ENCODE peak calls at places on chromosomes 16 and 17, in six cellular contexts. Q is A549, U is GM12878, M is endothelial cell of umbilical vein, V is K562, B is HepG2. D is an unnamed sample.

GRCh38 chr16:22428654-22429053 is 54.2 kb upstream of the CDR2 start:
- DNase-seq in V (no peak), B (no peak), M (no peak), U (no peak), Q (no peak), D (no peak)

GRCh38 chr16:285146-286055 is 2.4 kb downstream of the PDIA2 start:
- DNase-seq in B (no peak), V (no peak), Q (no peak), U (no peak), M (no peak), D (no peak)

GRCh38 chr17:29709861-29710849 is 87.4 kb upstream of the CORO6 start:
- DNase-seq in Q (no peak), U (no peak), M (no peak), B (no peak), V (no peak), D (peak; percentile 65)

GRCh38 chr17:8320262-8320661 is 10.2 kb downstream of the ARHGEF15 start:
- DNase-seq in Q (no peak), B (no peak), U (no peak), M (no peak), V (no peak), D (no peak)

GRCh38 chr17:379531-380200 is 27.1 kb upstream of the RPH3AL start:
- DNase-seq in V (no peak), M (no peak), U (no peak), B (no peak), Q (no peak), D (no peak)

GRCh38 chr16:66263168-66263972 is 103.1 kb upstream of the CDH5 start:
- DNase-seq in B (no peak), V (no peak), U (no peak), Q (no peak), M (no peak), D (no peak)

GRCh38 chr16:55703003-55704001 is 47.5 kb downstream of the SLC6A2 start:
- DNase-seq in Q (peak; percentile 18), U (no peak), B (peak; percentile 74), M (peak; percentile 66), V (peak; percentile 56), D (peak; percentile 73)

GRCh38 chr17:40548982-40549680 is 16.1 kb downstream of the CCR7 start:
- DNase-seq in M (peak; percentile 87), U (no peak), Q (peak; percentile 82), B (peak; percentile 96), V (no peak), D (no peak)

GRCh38 chr17:81993726-81994592 is 16.5 kb downstream of the ASPSCR1 start:
- DNase-seq in U (no peak), M (no peak), V (no peak), Q (no peak), B (peak; percentile 85), D (no peak)

GRCh38 chr16:48956620-48957019 is 325.0 kb downstream of the CBLN1 start:
- DNase-seq in V (no peak), B (no peak), M (no peak), Q (no peak), U (no peak), D (no peak)

GRCh38 chr17:44599298-44600175 is 42.3 kb downstream of the FZD2 start:
- DNase-seq in U (no peak), M (peak; percentile 96), Q (peak; percentile 87), B (no peak), V (peak; percentile 47), D (no peak)

GRCh38 chr17:77836557-77837041 is 121.9 kb upstream of the TNRC6C start:
- DNase-seq in V (no peak), M (no peak), Q (no peak), B (no peak), U (no peak), D (peak; percentile 34)

GRCh38 chr16:48647794-48648193 is 37.8 kb upstream of the N4BP1 start:
- DNase-seq in Q (no peak), M (no peak), V (no peak), B (no peak), U (no peak), D (no peak)

GRCh38 chr17:29977836-29978235 is 36.4 kb downstream of the EFCAB5 start:
- DNase-seq in Q (no peak), U (no peak), M (no peak), V (no peak), B (no peak), D (no peak)

GRCh38 chr16:58345574-58346354 is 46.5 kb upstream of the GINS3 start:
- DNase-seq in B (no peak), Q (no peak), M (peak; percentile 34), U (no peak), V (no peak), D (no peak)

GRCh38 chr17:6755731-6756184 is at the start of gene XAF1:
- DNase-seq in V (no peak), Q (no peak), B (no peak), U (peak; percentile 40), M (peak; percentile 78), D (peak; percentile 62)

GRCh38 chr17:57946798-57947358 is 8.3 kb downstream of the CUEDC1 start:
- DNase-seq in V (peak; percentile 46), U (peak; percentile 73), Q (peak; percentile 83), M (peak; percentile 70), B (peak; percentile 80), D (peak; percentile 88)

GRCh38 chr16:23679274-23679985 is 741 bp downstream of the PLK1 start:
- DNase-seq in Q (peak; percentile 80), V (peak; percentile 91), B (peak; percentile 63), M (peak; percentile 48), U (no peak), D (peak; percentile 87)

GRCh38 chr16:84754353-84754856 is 54.6 kb downstream of the USP10 start:
- DNase-seq in B (peak; percentile 83), V (peak; percentile 89), U (peak; percentile 78), Q (peak; percentile 78), M (peak; percentile 89), D (peak; percentile 96)

GRCh38 chr16:63129411-63130125 is 1093.3 kb upstream of the CDH8 start:
- DNase-seq in B (no peak), Q (no peak), U (no peak), V (peak; percentile 14), M (no peak), D (no peak)

GRCh38 chr16:14548933-14549788 is 80.9 kb downstream of the PARN start:
- DNase-seq in B (peak; percentile 43), V (peak; percentile 13), Q (no peak), M (peak; percentile 44), U (no peak), D (no peak)

GRCh38 chr17:31754239-31754945 is 104.7 kb downstream of the COPRS start:
- DNase-seq in V (no peak), M (peak; percentile 62), B (peak; percentile 48), U (no peak), Q (no peak), D (no peak)

GRCh38 chr17:11006530-11006929 is 168.6 kb upstream of the PIRT start:
- DNase-seq in M (no peak), U (no peak), V (no peak), B (no peak), Q (no peak), D (peak; percentile 21)

GRCh38 chr17:49896860-49897259 is 49.0 kb upstream of the TAC4 start:
- DNase-seq in U (no peak), B (no peak), M (no peak), Q (no peak), V (no peak), D (no peak)

GRCh38 chr16:27230562-27230991 is 27.3 kb downstream of the KDM8 start:
- DNase-seq in V (no peak), B (no peak), U (no peak), M (no peak), Q (no peak), D (peak; percentile 94)

GRCh38 chr17:7017827-7018200 is 5.0 kb upstream of the BCL6B start:
- DNase-seq in B (no peak), V (no peak), U (no peak), Q (no peak), M (no peak), D (peak; percentile 64)

GRCh38 chr16:11994187-11995119 is 17.9 kb downstream of the SNX29 start:
- DNase-seq in B (peak; percentile 35), Q (no peak), V (peak; percentile 22), U (no peak), M (peak; percentile 68), D (peak; percentile 47)

GRCh38 chr16:77816293-77816692 is 27.9 kb downstream of the VAT1L start:
- DNase-seq in V (no peak), B (no peak), Q (no peak), M (no peak), U (no peak), D (no peak)

GRCh38 chr17:19255279-19255678 is 18.1 kb downstream of the EPN2 start:
- DNase-seq in B (no peak), U (no peak), V (no peak), M (no peak), Q (no peak), D (no peak)

GRCh38 chr17:41654134-41654907 is 29.9 kb upstream of the KRT17 start:
- DNase-seq in U (no peak), B (no peak), V (no peak), Q (peak; percentile 38), M (no peak), D (no peak)
- TF ChIP-seq MYC in U (no peak), B (no peak), V (no peak), Q (no peak), M (no peak), D (no peak)

GRCh38 chr17:2057130-2057713 is 2.3 kb downstream of the HIC1 start:
- DNase-seq in Q (no peak), V (no peak), U (no peak), M (no peak), B (no peak), D (no peak)
- TF ChIP-seq MAX in Q (no peak), V (no peak), U (no peak), M (no peak), B (no peak), D (no peak)

DNA sequence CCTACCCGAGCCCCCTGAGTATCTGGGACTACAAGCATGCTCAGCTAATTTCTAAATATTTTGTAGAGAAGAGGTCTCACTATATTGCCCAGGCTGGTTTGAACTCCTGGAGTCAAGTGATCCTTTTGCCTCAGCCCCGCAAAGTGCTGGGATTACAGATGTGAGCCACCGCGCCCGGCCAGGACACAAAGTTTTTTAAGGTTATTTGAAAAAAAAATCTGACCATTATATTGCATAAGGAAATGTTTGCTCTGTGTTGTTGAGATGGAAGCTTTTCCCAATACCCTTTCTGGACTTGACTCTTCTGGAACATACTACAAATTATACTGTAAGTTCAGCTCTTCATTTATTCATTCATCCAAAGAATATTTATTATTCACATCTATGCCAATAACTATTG is 133.3 kb upstream of the TMEM97 start:
- DNase-seq in B (no peak), M (no peak), V (no peak), U (no peak), Q (no peak), D (no peak)
- TF ChIP-seq POLR2A in B (no peak), M (no peak), V (no peak), U (no peak), Q (no peak), D (no peak)

DNA sequence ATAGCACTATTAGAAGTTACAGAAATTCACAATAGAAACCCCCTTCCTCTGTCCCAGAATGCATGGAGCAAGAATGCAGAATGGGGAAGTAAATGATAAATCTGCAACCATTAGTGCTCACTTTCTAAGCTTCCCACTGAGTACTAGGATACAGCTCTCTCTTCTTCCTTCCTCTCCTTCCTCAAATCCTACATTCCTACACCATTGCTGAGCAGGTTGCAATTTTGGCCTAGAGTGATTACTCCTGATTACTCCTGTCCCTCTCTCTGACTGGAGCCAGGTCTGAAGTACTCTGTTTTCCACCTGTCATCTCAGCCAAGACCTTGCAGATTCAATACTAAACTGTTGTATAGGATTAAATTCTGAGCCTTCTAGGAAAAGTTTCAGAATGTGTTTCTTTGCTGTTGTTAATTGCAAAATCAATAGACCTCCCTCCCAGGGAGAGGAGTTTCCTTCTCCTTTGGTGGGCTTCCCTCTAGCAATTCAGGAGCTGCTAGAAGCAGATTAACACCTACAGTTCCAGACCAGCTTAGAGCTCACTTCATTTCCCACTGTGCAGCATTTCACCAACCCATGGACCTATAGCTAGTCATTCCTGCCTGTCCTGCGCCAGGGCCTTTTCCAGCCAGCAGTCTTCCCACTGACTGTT is 165.4 kb upstream of the TBX2 start:
- DNase-seq in M (no peak), V (no peak), U (no peak), B (no peak), Q (no peak), D (peak; percentile 4)
- TF ChIP-seq MYC in M (no peak), V (no peak), U (no peak), B (no peak), Q (no peak), D (no peak)

D was measured in NB4.